ENCODE peak calls at places on chromosome 6, in six cellular contexts. O, H, R, J, B and E are unnamed samples.

GRCh38 chr6:166440729-166441128 is 58.0 kb upstream of the MPC1 start:
- DNase-seq in J (no peak), O (no peak), B (no peak), R (no peak), H (no peak), E (no peak)

GRCh38 chr6:168050861-168051586 is 28.0 kb downstream of the FRMD1 start:
- DNase-seq in R (no peak), J (no peak), O (no peak), B (no peak), H (peak), E (no peak)

GRCh38 chr6:129501401-129502051 is 208.5 kb downstream of the ARHGAP18 start:
- DNase-seq in O (no peak), J (peak), R (peak), B (peak), H (peak), E (peak)

GRCh38 chr6:96899019-96899418 is 1.3 kb upstream of the NDUFAF4 start:
- DNase-seq in O (no peak), J (no peak), H (peak), R (peak), B (peak), E (no peak)

GRCh38 chr6:53857318-53858094 is 62.7 kb downstream of the LRRC1 start:
- DNase-seq in O (no peak), J (no peak), R (no peak), B (no peak), H (no peak), E (no peak)

GRCh38 chr6:162032620-162033019 is 694.9 kb downstream of the PRKN start:
- DNase-seq in J (no peak), R (peak), O (no peak), H (peak), B (no peak), E (no peak)

GRCh38 chr6:168145747-168146596 is 67.0 kb upstream of the FRMD1 start:
- DNase-seq in H (no peak), B (no peak), O (peak), J (no peak), R (no peak), E (no peak)

GRCh38 chr6:127514396-127515227 is 4.5 kb downstream of the MTCL3 start:
- DNase-seq in B (peak), H (peak), O (peak), R (peak), J (peak), E (no peak)

GRCh38 chr6:11711994-11712698 is 66.5 kb downstream of the ADTRP start:
- DNase-seq in R (no peak), J (no peak), O (no peak), B (no peak), H (no peak), E (no peak)

GRCh38 chr6:127786109-127786508 is 114.7 kb downstream of the THEMIS start:
- DNase-seq in J (no peak), O (no peak), H (peak), B (no peak), R (no peak), E (no peak)

GRCh38 chr6:154169193-154169847 is 130.3 kb downstream of the OPRM1 start:
- DNase-seq in H (peak), R (no peak), J (peak), O (no peak), B (no peak), E (no peak)

GRCh38 chr6:47438481-47439347 is 38.9 kb upstream of the CD2AP start:
- DNase-seq in J (no peak), B (no peak), H (no peak), R (no peak), O (peak), E (no peak)

GRCh38 chr6:159979136-159979874 is 10.4 kb downstream of the IGF2R start:
- DNase-seq in R (peak), H (peak), B (peak), J (no peak), O (no peak), E (no peak)

GRCh38 chr6:131924881-131925474 is 26.2 kb downstream of the CCN2 start:
- DNase-seq in J (no peak), B (no peak), O (no peak), H (peak), R (peak), E (peak)

GRCh38 chr6:92559611-92560010 is 859.7 kb downstream of the EPHA7 start:
- DNase-seq in H (no peak), B (no peak), R (no peak), J (no peak), O (no peak), E (no peak)

GRCh38 chr6:27375613-27376079 is 12.9 kb upstream of the ZNF391 start:
- DNase-seq in J (no peak), B (no peak), H (peak), O (no peak), R (no peak), E (no peak)
- TF ChIP-seq CTCF in J (no peak), B (no peak), H (no peak), O (no peak), R (no peak), E (no peak)

DNA sequence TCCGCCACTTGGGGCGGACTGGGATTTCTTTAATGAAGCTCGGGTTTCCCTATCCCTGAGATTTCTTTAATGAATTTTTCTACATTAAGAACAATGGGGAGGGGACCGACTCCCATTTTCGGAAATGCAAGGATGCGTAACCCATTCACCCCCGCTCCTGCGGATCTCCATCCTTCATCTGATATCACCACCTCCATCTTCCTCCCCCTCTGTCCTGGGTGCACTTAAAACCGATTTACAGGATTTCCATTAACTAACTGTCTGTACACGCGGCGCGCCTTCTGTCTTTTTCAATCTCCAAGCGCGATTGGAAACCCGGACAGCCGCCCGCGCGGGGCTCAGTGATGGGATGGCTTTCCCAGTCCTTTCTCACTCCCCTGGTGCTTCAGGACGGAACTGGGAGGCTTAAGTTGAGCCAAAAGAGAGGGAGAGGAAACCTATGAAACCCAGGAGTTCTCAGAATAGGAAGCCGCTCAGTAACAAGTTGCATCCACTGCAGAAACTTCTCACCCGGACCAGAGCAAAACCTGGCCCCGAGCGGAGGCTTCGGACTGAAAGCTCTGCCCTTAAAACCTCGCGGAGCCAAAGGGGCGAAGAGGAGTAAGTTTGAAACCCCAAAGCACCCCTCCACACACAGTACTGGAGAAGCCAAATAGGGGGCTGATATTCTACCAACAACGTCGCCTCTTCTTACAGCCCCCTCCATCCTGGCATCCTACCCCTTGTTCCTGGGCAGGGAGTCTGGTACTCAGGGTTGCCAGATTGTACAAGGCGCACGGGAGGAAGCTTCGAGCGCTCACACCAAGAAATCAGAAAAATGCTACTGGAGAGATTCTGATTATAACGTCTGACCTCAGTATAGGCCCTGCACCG is 721 bp upstream of the COL12A1 start:
- DNase-seq in B (no peak), O (peak), J (no peak), R (peak), H (peak), E (no peak)
- H3K4me3 ChIP-seq in B (no peak), O (peak), J (peak), R (peak), H (peak), E (peak)

DNA sequence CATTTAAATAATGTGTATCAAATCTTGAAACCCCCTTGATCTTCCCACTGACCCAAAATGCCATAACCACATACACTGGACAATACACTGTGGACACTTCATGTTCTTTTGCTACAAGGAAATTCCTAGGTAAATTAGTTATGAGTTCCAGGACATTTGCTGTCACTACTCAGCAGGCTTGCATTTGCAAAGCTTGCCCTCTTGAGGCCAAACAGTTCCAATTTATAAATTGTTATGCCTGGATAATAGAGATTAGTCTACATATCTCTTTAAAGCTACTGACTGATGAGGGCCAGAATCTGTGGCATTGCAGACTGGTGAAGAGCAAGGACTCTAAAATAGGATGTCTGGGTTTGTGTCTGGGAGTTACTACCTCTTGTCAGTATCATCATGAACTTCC is 17.4 kb upstream of the RAB32 start:
- DNase-seq in B (no peak), O (no peak), J (no peak), H (peak), R (peak), E (no peak)
- TF ChIP-seq CTCF in B (no peak), O (peak), J (no peak), H (peak), R (peak), E (peak)

GRCh38 chr6:25035451-25036435 is 100.0 kb upstream of the RIPOR2 start:
- DNase-seq in O (no peak), J (no peak), H (no peak), R (no peak), B (no peak), E (no peak)
- H3K4me3 ChIP-seq in O (no peak), J (peak), H (no peak), R (no peak), B (no peak), E (no peak)